ENCODE peak calls at places on chromosomes 4 and X, in five cellular contexts. S is A673, I is AG04450, Q is RWPE2, H is OCI-LY7. L is an unnamed sample. For H3K9me3, the result is how much of the 10 kb centered on the place peaks cover.

GRCh38 chr4:114921790-114922581 is 191.4 kb downstream of the NDST4 start:
- DNase-seq in H (no peak), S (no peak), I (no peak), Q (no peak), L (no peak)

GRCh38 chrX:95629737-95630136 is 1054.9 kb upstream of the DIAPH2 start:
- DNase-seq in H (peak), Q (no peak), I (no peak), S (peak), L (no peak)

GRCh38 chr4:91118597-91118996 is 991.4 kb downstream of the CCSER1 start:
- DNase-seq in I (no peak), H (no peak), S (no peak), Q (no peak), L (no peak)

GRCh38 chrX:41923925-41924693 is 755 bp upstream of the CASK start:
- DNase-seq in I (no peak), Q (no peak), S (peak), H (peak), L (no peak)

GRCh38 chrX:332916-333610 is 14.5 kb upstream of the GTPBP6 start:
- DNase-seq in Q (peak), H (no peak), S (no peak), I (no peak), L (no peak)

GRCh38 chr4:79141530-79141929 is 184.3 kb downstream of the NAA11 start:
- DNase-seq in I (no peak), S (no peak), Q (no peak), H (no peak), L (no peak)

GRCh38 chrX:55754861-55755294 is 37.3 kb downstream of the RRAGB start:
- DNase-seq in Q (no peak), I (no peak), H (no peak), S (no peak), L (no peak)

GRCh38 chr4:30716671-30717207 is 3.4 kb upstream of the PCDH7 start:
- DNase-seq in H (no peak), Q (no peak), I (no peak), S (no peak), L (no peak)

GRCh38 chr4:136055360-136055759 is 1476.9 kb downstream of the PCDH18 start:
- DNase-seq in H (no peak), S (no peak), Q (no peak), I (no peak), L (no peak)

DNA sequence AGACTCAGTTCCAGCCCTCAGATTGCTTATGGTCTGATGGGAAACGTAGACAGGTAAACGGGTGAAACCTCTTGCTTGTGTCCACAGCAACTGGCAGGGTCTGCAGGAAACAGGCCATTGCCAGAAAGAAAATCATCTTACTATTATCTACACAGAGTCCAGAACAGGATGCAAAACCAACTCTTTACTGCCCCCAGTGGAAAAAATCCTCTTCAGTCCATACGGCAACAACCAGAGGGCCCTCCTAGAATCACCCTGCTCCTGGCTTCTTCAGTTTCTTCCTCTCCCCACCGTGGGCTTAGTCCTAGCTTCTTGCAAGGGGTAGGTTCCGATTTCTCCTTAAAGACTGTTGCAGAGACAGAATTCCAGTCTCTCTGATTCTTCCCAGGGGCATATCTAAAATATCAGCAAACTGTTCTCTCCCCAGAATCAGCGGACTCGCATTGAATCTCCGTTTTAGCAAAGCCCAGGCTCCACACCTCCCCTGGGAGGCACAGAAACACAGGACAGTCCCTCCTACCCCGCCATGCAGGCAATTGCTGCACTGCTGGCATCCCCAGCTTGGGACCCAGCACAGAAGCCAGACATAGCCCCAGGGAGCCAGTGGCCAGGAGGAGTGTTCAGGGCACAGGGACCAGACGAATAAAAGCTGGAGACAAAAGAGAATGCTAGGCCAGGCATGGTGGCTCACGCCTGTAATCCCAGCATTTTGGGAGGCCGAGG is 41.0 kb upstream of the SH3RF1 start:
- DNase-seq in S (peak), H (peak), I (no peak), Q (no peak), L (no peak)
- TF ChIP-seq CTCF in S (peak), H (peak), I (peak), Q (peak), L (peak)

DNA sequence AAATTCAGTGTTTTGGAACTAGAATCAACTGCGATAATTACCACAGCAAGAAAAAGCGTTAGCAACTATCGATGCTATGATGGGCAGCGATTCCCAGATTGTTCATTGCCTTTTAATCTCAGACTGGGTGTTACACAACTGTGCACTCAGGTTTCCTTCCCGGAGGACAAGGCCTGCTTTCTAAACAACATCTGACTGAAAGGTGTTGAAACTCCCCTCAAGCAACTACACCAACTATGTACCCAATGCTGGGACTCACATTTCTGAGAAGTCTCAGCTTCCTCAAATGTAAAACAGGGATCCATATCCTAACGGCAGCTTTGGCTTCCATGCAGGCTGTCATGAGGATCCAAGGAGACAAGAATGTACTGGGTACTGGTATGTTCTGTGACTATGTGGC is 8.2 kb downstream of the GABRE start:
- DNase-seq in Q (no peak), S (no peak), I (no peak), H (no peak), L (no peak)
- H3K9me3 ChIP-seq in Q (under half), S (under half), I (under half), H (under half), L (under half)

DNA sequence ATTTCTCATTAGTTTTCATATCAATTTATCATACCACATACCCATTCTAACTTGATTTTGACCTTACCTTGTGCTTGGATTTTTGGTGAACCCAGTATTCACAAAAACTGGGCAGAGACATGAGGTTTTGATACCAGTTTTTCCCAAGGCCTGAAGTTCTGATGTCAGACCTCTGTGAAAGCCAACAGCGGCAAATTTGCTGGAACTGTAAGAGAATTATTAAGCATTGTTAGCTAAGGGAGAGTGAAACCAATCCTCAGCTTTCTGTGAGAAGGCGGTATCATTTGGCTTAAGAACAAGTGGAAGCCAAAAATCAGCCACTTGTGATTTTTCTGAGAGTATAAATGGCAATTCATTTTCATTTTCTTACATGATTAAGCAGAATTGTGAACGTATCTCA is 8.9 kb downstream of the HSD17B13 start:
- DNase-seq in H (no peak), I (no peak), S (no peak), Q (no peak), L (no peak)
- H3K4me3 ChIP-seq in H (no peak), I (no peak), S (no peak), Q (no peak), L (no peak)

DNA sequence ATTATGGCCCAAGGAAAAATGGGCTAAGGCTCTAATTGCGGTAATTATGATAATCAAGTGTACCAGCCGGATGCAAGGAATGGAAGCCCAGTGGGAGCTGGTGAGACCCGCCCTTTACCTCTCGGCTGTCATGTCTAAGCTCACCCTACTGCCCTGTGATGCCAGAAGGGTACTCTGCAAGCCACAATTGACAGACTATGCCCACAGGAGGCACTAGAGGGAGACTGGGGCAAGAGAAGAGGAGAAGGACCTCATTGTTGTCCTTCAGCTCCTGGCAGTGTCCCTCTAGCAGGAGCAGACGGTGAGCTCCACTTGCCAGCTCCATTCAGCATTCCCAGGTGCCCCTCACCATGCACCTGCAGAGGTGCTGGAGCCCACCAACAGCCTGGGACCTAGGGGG is 141.8 kb downstream of the SMIM20 start:
- DNase-seq in Q (no peak), H (no peak), I (no peak), S (no peak), L (no peak)
- TF ChIP-seq CTCF in Q (no peak), H (peak), I (no peak), S (no peak), L (no peak)

GRCh38 chr4:82890602-82890912 is 396 bp downstream of the SEC31A start:
- DNase-seq in H (no peak), Q (no peak), S (peak), I (no peak), L (no peak)

GRCh38 chr4:82891728-82892466 is 944 bp upstream of the SEC31A start:
- DNase-seq in S (no peak), H (no peak), Q (no peak), I (no peak), L (no peak)

GRCh38 chr4:82889287-82889686 is 1.7 kb downstream of the SEC31A start:
- DNase-seq in Q (no peak), I (no peak), H (no peak), S (no peak), L (no peak)

GRCh38 chr4:82892467-82892802 is 1.5 kb upstream of the SEC31A start:
- DNase-seq in H (no peak), I (no peak), S (no peak), Q (no peak), L (no peak)

DNA sequence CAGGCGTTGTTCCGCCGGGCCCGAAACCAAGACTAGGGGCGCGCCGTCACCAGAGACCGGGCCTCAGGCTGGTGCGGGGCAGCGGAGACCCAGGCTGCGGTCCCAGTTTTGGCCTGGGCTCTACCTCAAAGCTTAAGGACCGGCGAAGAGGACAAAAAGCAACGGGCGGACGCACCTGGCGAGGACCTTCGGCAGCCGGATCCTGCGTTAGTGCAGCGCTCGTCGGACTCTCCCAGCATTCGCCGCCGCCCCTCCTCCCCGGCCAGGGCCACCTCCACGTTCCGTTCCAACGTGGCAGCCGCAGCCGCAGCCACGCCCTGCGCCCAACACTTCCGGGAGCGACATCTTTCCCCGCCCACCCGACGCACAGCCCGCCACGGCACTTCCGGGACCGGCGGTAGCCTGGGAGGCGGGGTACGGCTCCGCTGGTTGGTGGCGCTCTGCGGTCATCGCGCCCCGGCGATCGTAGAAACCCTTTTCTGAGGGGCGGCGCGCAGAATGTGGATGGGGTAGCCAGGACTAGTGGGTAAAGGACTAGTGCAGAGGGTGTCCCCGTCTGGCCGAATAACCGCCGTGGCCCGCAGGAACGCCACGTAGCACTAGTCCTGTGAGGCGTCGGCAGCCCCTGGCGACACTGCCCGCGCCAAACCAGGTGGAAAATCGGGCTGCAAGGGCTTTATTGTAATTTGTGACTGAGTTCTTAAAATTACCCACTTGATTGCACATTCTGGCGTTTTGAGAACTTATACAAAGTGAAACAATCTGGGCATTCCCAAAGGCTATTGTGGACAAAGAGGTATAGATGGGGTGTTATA is at the start of gene SEC31A:
- DNase-seq in Q (peak), H (peak), S (peak), I (peak), L (peak)
- H3K9me3 ChIP-seq in Q (under half), H (under half), S (under half), I (under half), L (under half)

GRCh38 chr4:67040315-67040714 is 505.0 kb downstream of the CENPC start:
- DNase-seq in H (no peak), Q (no peak), I (no peak), S (no peak), L (no peak)

GRCh38 chr4:67037489-67037888 is 507.8 kb downstream of the CENPC start:
- DNase-seq in Q (no peak), H (no peak), S (no peak), I (no peak), L (no peak)

GRCh38 chr4:67036791-67037190 is 508.5 kb downstream of the CENPC start:
- DNase-seq in S (no peak), I (no peak), Q (no peak), H (no peak), L (no peak)

GRCh38 chr4:67035501-67035900 is 509.8 kb downstream of the CENPC start:
- DNase-seq in Q (no peak), S (peak), I (no peak), H (no peak), L (no peak)

GRCh38 chr4:67035986-67036385 is 509.3 kb downstream of the CENPC start:
- DNase-seq in H (no peak), S (no peak), I (no peak), Q (no peak), L (no peak)
- H3K4me3 ChIP-seq in H (no peak), S (no peak), I (no peak), Q (no peak), L (no peak)